ENCODE peak calls at places on chromosomes 7 and 10, in nine cellular contexts. One of them, this sample, is unnamed.

GRCh38 chr7:23468721-23469149 is 1.6 kb downstream of the IGF2BP3 start:
- DNase-seq in heart right ventricle: no peak
- DNase-seq in NB4: no peak
- DNase-seq in activated CD8-positive, alpha-beta T cell treated with anti-CD3 and anti-CD28 coated beads for 36 hours: peak
- DNase-seq in stimulated activated CD8-positive, alpha-beta memory T cell treated with anti-CD3 and anti-CD28 coated beads, Interleukin-4, amount 100 ng/mL, for 1 hour: no peak
- DNase-seq in T-helper 2 cell: no peak
- DNase-seq in AG04450: no peak
- DNase-seq in PC-9: no peak
- DNase-seq in NCI-H446 treated with DMSO at 0.1 percent for 48 hours: no peak
- DNase-seq in this sample: no peak

GRCh38 chr10:21926949-21927348 is 76.6 kb downstream of the DNAJC1 start:
- DNase-seq in NCI-H446 treated with DMSO at 0.1 percent for 48 hours: no peak
- DNase-seq in NB4: no peak
- DNase-seq in activated CD8-positive, alpha-beta T cell treated with anti-CD3 and anti-CD28 coated beads for 36 hours: no peak
- DNase-seq in PC-9: peak
- DNase-seq in T-helper 2 cell: no peak
- DNase-seq in heart right ventricle: no peak
- DNase-seq in stimulated activated CD8-positive, alpha-beta memory T cell treated with anti-CD3 and anti-CD28 coated beads, Interleukin-4, amount 100 ng/mL, for 1 hour: no peak
- DNase-seq in AG04450: peak
- DNase-seq in this sample: no peak

GRCh38 chr7:108497082-108497725 is 28.7 kb downstream of the PNPLA8 start:
- DNase-seq in AG04450: peak
- DNase-seq in stimulated activated CD8-positive, alpha-beta memory T cell treated with anti-CD3 and anti-CD28 coated beads, Interleukin-4, amount 100 ng/mL, for 1 hour: peak
- DNase-seq in NB4: peak
- DNase-seq in PC-9: peak
- DNase-seq in T-helper 2 cell: peak
- DNase-seq in heart right ventricle: no peak
- DNase-seq in NCI-H446 treated with DMSO at 0.1 percent for 48 hours: peak
- DNase-seq in activated CD8-positive, alpha-beta T cell treated with anti-CD3 and anti-CD28 coated beads for 36 hours: peak
- DNase-seq in this sample: peak

GRCh38 chr7:36158321-36158605 is 5.2 kb downstream of the EEPD1 start:
- DNase-seq in stimulated activated CD8-positive, alpha-beta memory T cell treated with anti-CD3 and anti-CD28 coated beads, Interleukin-4, amount 100 ng/mL, for 1 hour: no peak
- DNase-seq in AG04450: no peak
- DNase-seq in NB4: no peak
- DNase-seq in NCI-H446 treated with DMSO at 0.1 percent for 48 hours: no peak
- DNase-seq in heart right ventricle: no peak
- DNase-seq in activated CD8-positive, alpha-beta T cell treated with anti-CD3 and anti-CD28 coated beads for 36 hours: no peak
- DNase-seq in PC-9: no peak
- DNase-seq in T-helper 2 cell: no peak
- DNase-seq in this sample: no peak

GRCh38 chr10:4345842-4346241 is 480.2 kb upstream of the AKR1E2 start:
- DNase-seq in activated CD8-positive, alpha-beta T cell treated with anti-CD3 and anti-CD28 coated beads for 36 hours: no peak
- DNase-seq in heart right ventricle: no peak
- DNase-seq in AG04450: no peak
- DNase-seq in PC-9: no peak
- DNase-seq in NCI-H446 treated with DMSO at 0.1 percent for 48 hours: peak
- DNase-seq in T-helper 2 cell: no peak
- DNase-seq in stimulated activated CD8-positive, alpha-beta memory T cell treated with anti-CD3 and anti-CD28 coated beads, Interleukin-4, amount 100 ng/mL, for 1 hour: no peak
- DNase-seq in NB4: no peak
- DNase-seq in this sample: no peak

GRCh38 chr7:41114166-41114565 is 588.7 kb downstream of the INHBA start:
- DNase-seq in T-helper 2 cell: no peak
- DNase-seq in NCI-H446 treated with DMSO at 0.1 percent for 48 hours: no peak
- DNase-seq in NB4: no peak
- DNase-seq in stimulated activated CD8-positive, alpha-beta memory T cell treated with anti-CD3 and anti-CD28 coated beads, Interleukin-4, amount 100 ng/mL, for 1 hour: no peak
- DNase-seq in heart right ventricle: no peak
- DNase-seq in PC-9: peak
- DNase-seq in AG04450: peak
- DNase-seq in activated CD8-positive, alpha-beta T cell treated with anti-CD3 and anti-CD28 coated beads for 36 hours: no peak
- DNase-seq in this sample: no peak

GRCh38 chr7:86747698-86748097 is 104.0 kb downstream of the GRM3 start:
- DNase-seq in activated CD8-positive, alpha-beta T cell treated with anti-CD3 and anti-CD28 coated beads for 36 hours: no peak
- DNase-seq in heart right ventricle: no peak
- DNase-seq in PC-9: no peak
- DNase-seq in NB4: no peak
- DNase-seq in NCI-H446 treated with DMSO at 0.1 percent for 48 hours: peak
- DNase-seq in stimulated activated CD8-positive, alpha-beta memory T cell treated with anti-CD3 and anti-CD28 coated beads, Interleukin-4, amount 100 ng/mL, for 1 hour: no peak
- DNase-seq in T-helper 2 cell: no peak
- DNase-seq in AG04450: no peak
- DNase-seq in this sample: no peak

GRCh38 chr10:10351451-10351850 is 666.2 kb upstream of the CELF2 start:
- DNase-seq in NCI-H446 treated with DMSO at 0.1 percent for 48 hours: no peak
- DNase-seq in activated CD8-positive, alpha-beta T cell treated with anti-CD3 and anti-CD28 coated beads for 36 hours: no peak
- DNase-seq in NB4: no peak
- DNase-seq in AG04450: no peak
- DNase-seq in PC-9: no peak
- DNase-seq in heart right ventricle: no peak
- DNase-seq in T-helper 2 cell: no peak
- DNase-seq in stimulated activated CD8-positive, alpha-beta memory T cell treated with anti-CD3 and anti-CD28 coated beads, Interleukin-4, amount 100 ng/mL, for 1 hour: no peak
- DNase-seq in this sample: no peak

GRCh38 chr7:108592633-108593277 is 23.1 kb downstream of the DNAJB9 start:
- DNase-seq in NB4: no peak
- DNase-seq in PC-9: no peak
- DNase-seq in T-helper 2 cell: no peak
- DNase-seq in NCI-H446 treated with DMSO at 0.1 percent for 48 hours: peak
- DNase-seq in heart right ventricle: no peak
- DNase-seq in activated CD8-positive, alpha-beta T cell treated with anti-CD3 and anti-CD28 coated beads for 36 hours: no peak
- DNase-seq in stimulated activated CD8-positive, alpha-beta memory T cell treated with anti-CD3 and anti-CD28 coated beads, Interleukin-4, amount 100 ng/mL, for 1 hour: no peak
- DNase-seq in AG04450: no peak
- DNase-seq in this sample: peak

GRCh38 chr7:3194501-3195141 is 106.4 kb upstream of the SDK1 start:
- DNase-seq in activated CD8-positive, alpha-beta T cell treated with anti-CD3 and anti-CD28 coated beads for 36 hours: no peak
- DNase-seq in NB4: no peak
- DNase-seq in T-helper 2 cell: no peak
- DNase-seq in stimulated activated CD8-positive, alpha-beta memory T cell treated with anti-CD3 and anti-CD28 coated beads, Interleukin-4, amount 100 ng/mL, for 1 hour: no peak
- DNase-seq in NCI-H446 treated with DMSO at 0.1 percent for 48 hours: no peak
- DNase-seq in AG04450: peak
- DNase-seq in heart right ventricle: no peak
- DNase-seq in PC-9: peak
- DNase-seq in this sample: no peak

GRCh38 chr7:84142726-84143125 is 51.9 kb downstream of the SEMA3A start:
- DNase-seq in T-helper 2 cell: no peak
- DNase-seq in activated CD8-positive, alpha-beta T cell treated with anti-CD3 and anti-CD28 coated beads for 36 hours: no peak
- DNase-seq in NCI-H446 treated with DMSO at 0.1 percent for 48 hours: no peak
- DNase-seq in stimulated activated CD8-positive, alpha-beta memory T cell treated with anti-CD3 and anti-CD28 coated beads, Interleukin-4, amount 100 ng/mL, for 1 hour: no peak
- DNase-seq in NB4: no peak
- DNase-seq in PC-9: no peak
- DNase-seq in heart right ventricle: no peak
- DNase-seq in AG04450: peak
- DNase-seq in this sample: no peak

GRCh38 chr10:127849224-127849623 is 43.5 kb downstream of the CLRN3 start:
- DNase-seq in PC-9: no peak
- DNase-seq in NB4: no peak
- DNase-seq in activated CD8-positive, alpha-beta T cell treated with anti-CD3 and anti-CD28 coated beads for 36 hours: no peak
- DNase-seq in NCI-H446 treated with DMSO at 0.1 percent for 48 hours: no peak
- DNase-seq in stimulated activated CD8-positive, alpha-beta memory T cell treated with anti-CD3 and anti-CD28 coated beads, Interleukin-4, amount 100 ng/mL, for 1 hour: no peak
- DNase-seq in heart right ventricle: no peak
- DNase-seq in AG04450: no peak
- DNase-seq in T-helper 2 cell: no peak
- DNase-seq in this sample: no peak

GRCh38 chr7:134059921-134060320 is 67.2 kb upstream of the LRGUK start:
- DNase-seq in stimulated activated CD8-positive, alpha-beta memory T cell treated with anti-CD3 and anti-CD28 coated beads, Interleukin-4, amount 100 ng/mL, for 1 hour: no peak
- DNase-seq in AG04450: no peak
- DNase-seq in activated CD8-positive, alpha-beta T cell treated with anti-CD3 and anti-CD28 coated beads for 36 hours: no peak
- DNase-seq in heart right ventricle: no peak
- DNase-seq in T-helper 2 cell: no peak
- DNase-seq in NB4: no peak
- DNase-seq in PC-9: no peak
- DNase-seq in NCI-H446 treated with DMSO at 0.1 percent for 48 hours: no peak
- DNase-seq in this sample: no peak

GRCh38 chr10:74859546-74859945 is 33.1 kb downstream of the KAT6B start:
- DNase-seq in NB4: peak
- DNase-seq in stimulated activated CD8-positive, alpha-beta memory T cell treated with anti-CD3 and anti-CD28 coated beads, Interleukin-4, amount 100 ng/mL, for 1 hour: no peak
- DNase-seq in heart right ventricle: no peak
- DNase-seq in PC-9: no peak
- DNase-seq in T-helper 2 cell: no peak
- DNase-seq in NCI-H446 treated with DMSO at 0.1 percent for 48 hours: no peak
- DNase-seq in AG04450: no peak
- DNase-seq in activated CD8-positive, alpha-beta T cell treated with anti-CD3 and anti-CD28 coated beads for 36 hours: no peak
- DNase-seq in this sample: no peak

GRCh38 chr10:128662520-128662919 is 536.3 kb upstream of the MKI67 start:
- DNase-seq in heart right ventricle: no peak
- DNase-seq in activated CD8-positive, alpha-beta T cell treated with anti-CD3 and anti-CD28 coated beads for 36 hours: no peak
- DNase-seq in NCI-H446 treated with DMSO at 0.1 percent for 48 hours: no peak
- DNase-seq in PC-9: no peak
- DNase-seq in NB4: no peak
- DNase-seq in T-helper 2 cell: no peak
- DNase-seq in AG04450: no peak
- DNase-seq in stimulated activated CD8-positive, alpha-beta memory T cell treated with anti-CD3 and anti-CD28 coated beads, Interleukin-4, amount 100 ng/mL, for 1 hour: no peak
- DNase-seq in this sample: no peak

GRCh38 chr10:21523557-21524008 is 1.9 kb downstream of the SKIDA1 start:
- DNase-seq in stimulated activated CD8-positive, alpha-beta memory T cell treated with anti-CD3 and anti-CD28 coated beads, Interleukin-4, amount 100 ng/mL, for 1 hour: no peak
- DNase-seq in NCI-H446 treated with DMSO at 0.1 percent for 48 hours: peak
- DNase-seq in NB4: no peak
- DNase-seq in heart right ventricle: no peak
- DNase-seq in AG04450: no peak
- DNase-seq in T-helper 2 cell: no peak
- DNase-seq in PC-9: no peak
- DNase-seq in activated CD8-positive, alpha-beta T cell treated with anti-CD3 and anti-CD28 coated beads for 36 hours: no peak
- DNase-seq in this sample: peak

GRCh38 chr10:37067576-37067975 is 57.8 kb upstream of the ANKRD30A start:
- DNase-seq in NCI-H446 treated with DMSO at 0.1 percent for 48 hours: no peak
- DNase-seq in PC-9: no peak
- DNase-seq in NB4: peak
- DNase-seq in T-helper 2 cell: no peak
- DNase-seq in heart right ventricle: no peak
- DNase-seq in AG04450: no peak
- DNase-seq in stimulated activated CD8-positive, alpha-beta memory T cell treated with anti-CD3 and anti-CD28 coated beads, Interleukin-4, amount 100 ng/mL, for 1 hour: no peak
- DNase-seq in activated CD8-positive, alpha-beta T cell treated with anti-CD3 and anti-CD28 coated beads for 36 hours: no peak
- DNase-seq in this sample: no peak

GRCh38 chr10:131757285-131758058 is 143.3 kb upstream of the PPP2R2D start:
- DNase-seq in activated CD8-positive, alpha-beta T cell treated with anti-CD3 and anti-CD28 coated beads for 36 hours: no peak
- DNase-seq in stimulated activated CD8-positive, alpha-beta memory T cell treated with anti-CD3 and anti-CD28 coated beads, Interleukin-4, amount 100 ng/mL, for 1 hour: no peak
- DNase-seq in PC-9: no peak
- DNase-seq in AG04450: no peak
- DNase-seq in heart right ventricle: no peak
- DNase-seq in T-helper 2 cell: no peak
- DNase-seq in NB4: no peak
- DNase-seq in NCI-H446 treated with DMSO at 0.1 percent for 48 hours: no peak
- DNase-seq in this sample: no peak

GRCh38 chr7:131000873-131001272 is 266.9 kb upstream of the KLF14 start:
- DNase-seq in T-helper 2 cell: no peak
- DNase-seq in NB4: no peak
- DNase-seq in stimulated activated CD8-positive, alpha-beta memory T cell treated with anti-CD3 and anti-CD28 coated beads, Interleukin-4, amount 100 ng/mL, for 1 hour: no peak
- DNase-seq in heart right ventricle: no peak
- DNase-seq in PC-9: no peak
- DNase-seq in AG04450: no peak
- DNase-seq in NCI-H446 treated with DMSO at 0.1 percent for 48 hours: no peak
- DNase-seq in activated CD8-positive, alpha-beta T cell treated with anti-CD3 and anti-CD28 coated beads for 36 hours: no peak
- DNase-seq in this sample: no peak

GRCh38 chr10:31381766-31382316 is 62.8 kb downstream of the ZEB1 start:
- DNase-seq in stimulated activated CD8-positive, alpha-beta memory T cell treated with anti-CD3 and anti-CD28 coated beads, Interleukin-4, amount 100 ng/mL, for 1 hour: no peak
- DNase-seq in heart right ventricle: no peak
- DNase-seq in NCI-H446 treated with DMSO at 0.1 percent for 48 hours: no peak
- DNase-seq in activated CD8-positive, alpha-beta T cell treated with anti-CD3 and anti-CD28 coated beads for 36 hours: no peak
- DNase-seq in AG04450: no peak
- DNase-seq in T-helper 2 cell: no peak
- DNase-seq in PC-9: no peak
- DNase-seq in NB4: no peak
- DNase-seq in this sample: no peak

GRCh38 chr7:5421626-5422323 is 1.9 kb downstream of the TNRC18 start:
- DNase-seq in activated CD8-positive, alpha-beta T cell treated with anti-CD3 and anti-CD28 coated beads for 36 hours: no peak
- DNase-seq in NCI-H446 treated with DMSO at 0.1 percent for 48 hours: no peak
- DNase-seq in T-helper 2 cell: no peak
- DNase-seq in AG04450: no peak
- DNase-seq in NB4: peak
- DNase-seq in heart right ventricle: peak
- DNase-seq in PC-9: peak
- DNase-seq in stimulated activated CD8-positive, alpha-beta memory T cell treated with anti-CD3 and anti-CD28 coated beads, Interleukin-4, amount 100 ng/mL, for 1 hour: no peak
- DNase-seq in this sample: no peak

GRCh38 chr7:158413962-158414961 is 173.4 kb downstream of the PTPRN2 start:
- DNase-seq in T-helper 2 cell: no peak
- DNase-seq in stimulated activated CD8-positive, alpha-beta memory T cell treated with anti-CD3 and anti-CD28 coated beads, Interleukin-4, amount 100 ng/mL, for 1 hour: no peak
- DNase-seq in NCI-H446 treated with DMSO at 0.1 percent for 48 hours: no peak
- DNase-seq in heart right ventricle: no peak
- DNase-seq in AG04450: no peak
- DNase-seq in activated CD8-positive, alpha-beta T cell treated with anti-CD3 and anti-CD28 coated beads for 36 hours: no peak
- DNase-seq in PC-9: no peak
- DNase-seq in NB4: no peak
- DNase-seq in this sample: no peak

GRCh38 chr10:89346264-89346971 is 18.6 kb downstream of the IFIT3 start:
- DNase-seq in stimulated activated CD8-positive, alpha-beta memory T cell treated with anti-CD3 and anti-CD28 coated beads, Interleukin-4, amount 100 ng/mL, for 1 hour: no peak
- DNase-seq in NCI-H446 treated with DMSO at 0.1 percent for 48 hours: no peak
- DNase-seq in heart right ventricle: no peak
- DNase-seq in AG04450: no peak
- DNase-seq in T-helper 2 cell: no peak
- DNase-seq in NB4: peak
- DNase-seq in PC-9: peak
- DNase-seq in activated CD8-positive, alpha-beta T cell treated with anti-CD3 and anti-CD28 coated beads for 36 hours: no peak
- DNase-seq in this sample: no peak

GRCh38 chr7:7524121-7524520 is 11.6 kb downstream of the COL28A1 start:
- DNase-seq in activated CD8-positive, alpha-beta T cell treated with anti-CD3 and anti-CD28 coated beads for 36 hours: no peak
- DNase-seq in NB4: no peak
- DNase-seq in heart right ventricle: no peak
- DNase-seq in AG04450: no peak
- DNase-seq in stimulated activated CD8-positive, alpha-beta memory T cell treated with anti-CD3 and anti-CD28 coated beads, Interleukin-4, amount 100 ng/mL, for 1 hour: no peak
- DNase-seq in NCI-H446 treated with DMSO at 0.1 percent for 48 hours: no peak
- DNase-seq in PC-9: no peak
- DNase-seq in T-helper 2 cell: no peak
- DNase-seq in this sample: no peak

GRCh38 chr10:66931949-66932343 is 6.1 kb downstream of the LRRTM3 start:
- DNase-seq in PC-9: no peak
- DNase-seq in NB4: no peak
- DNase-seq in AG04450: no peak
- DNase-seq in NCI-H446 treated with DMSO at 0.1 percent for 48 hours: no peak
- DNase-seq in activated CD8-positive, alpha-beta T cell treated with anti-CD3 and anti-CD28 coated beads for 36 hours: no peak
- DNase-seq in stimulated activated CD8-positive, alpha-beta memory T cell treated with anti-CD3 and anti-CD28 coated beads, Interleukin-4, amount 100 ng/mL, for 1 hour: no peak
- DNase-seq in heart right ventricle: no peak
- DNase-seq in T-helper 2 cell: no peak
- DNase-seq in this sample: no peak

GRCh38 chr10:43217563-43218205 is 49.2 kb downstream of the RASGEF1A start:
- DNase-seq in NB4: no peak
- DNase-seq in heart right ventricle: peak
- DNase-seq in NCI-H446 treated with DMSO at 0.1 percent for 48 hours: no peak
- DNase-seq in stimulated activated CD8-positive, alpha-beta memory T cell treated with anti-CD3 and anti-CD28 coated beads, Interleukin-4, amount 100 ng/mL, for 1 hour: no peak
- DNase-seq in T-helper 2 cell: no peak
- DNase-seq in PC-9: no peak
- DNase-seq in AG04450: no peak
- DNase-seq in activated CD8-positive, alpha-beta T cell treated with anti-CD3 and anti-CD28 coated beads for 36 hours: no peak
- DNase-seq in this sample: no peak

This sample was measured in NCI-H524 treated with DMSO at 0.1 percent for 48 hours.